ENCODE peak calls at places on chromosomes 2 and 18, in six cellular contexts. D, R, N, A, I and H are unnamed samples.

GRCh38 chr2:130393318-130393910 is 37.6 kb downstream of the PTPN18 start:
- DNase-seq in D (no peak), R (no peak), N (no peak), A (no peak), I (no peak), H (no peak)

GRCh38 chr2:85468704-85469349 is 50.3 kb downstream of the SH2D6 start:
- DNase-seq in D (peak), R (no peak), N (peak), A (peak), I (peak), H (no peak)

GRCh38 chr2:133138693-133139092 is 429.6 kb downstream of the NCKAP5 start:
- DNase-seq in D (peak), R (no peak), N (no peak), A (no peak), I (no peak), H (no peak)

GRCh38 chr2:130376433-130377293 is 20.8 kb downstream of the PTPN18 start:
- DNase-seq in D (peak), R (peak), N (no peak), A (peak), I (no peak), H (no peak)

GRCh38 chr2:44450806-44451205 is 89.1 kb downstream of the CAMKMT start:
- DNase-seq in D (no peak), R (no peak), N (no peak), A (no peak), I (no peak), H (no peak)

GRCh38 chr2:109703076-109703475 is 88.9 kb downstream of the SOWAHC start:
- DNase-seq in D (no peak), R (no peak), N (no peak), A (no peak), I (no peak), H (no peak)

GRCh38 chr2:10434885-10435419 is 13.2 kb downstream of the ODC1 start:
- DNase-seq in D (peak), R (no peak), N (peak), A (peak), I (peak), H (peak)

GRCh38 chr18:2417861-2418610 is 153.3 kb downstream of the METTL4 start:
- DNase-seq in D (no peak), R (no peak), N (no peak), A (no peak), I (no peak), H (no peak)

GRCh38 chr18:55485666-55486065 is 102.3 kb downstream of the TCF4 start:
- DNase-seq in D (no peak), R (no peak), N (no peak), A (no peak), I (no peak), H (no peak)

GRCh38 chr18:7601249-7601620 is 34.1 kb downstream of the PTPRM start:
- DNase-seq in D (peak), R (no peak), N (no peak), A (no peak), I (no peak), H (no peak)

GRCh38 chr18:56861244-56861643 is 210.1 kb downstream of the WDR7 start:
- DNase-seq in D (no peak), R (no peak), N (no peak), A (no peak), I (no peak), H (no peak)

GRCh38 chr2:26325851-26326250 is 20.1 kb upstream of the SELENOI start:
- DNase-seq in D (no peak), R (no peak), N (no peak), A (no peak), I (no peak), H (no peak)

GRCh38 chr2:218964041-218964771 is 4.7 kb downstream of the CDK5R2 start:
- DNase-seq in D (peak), R (no peak), N (peak), A (no peak), I (peak), H (no peak)
- TF ChIP-seq CTCF in D (no peak), R (no peak), N (no peak), A (no peak), I (no peak), H (no peak)

DNA sequence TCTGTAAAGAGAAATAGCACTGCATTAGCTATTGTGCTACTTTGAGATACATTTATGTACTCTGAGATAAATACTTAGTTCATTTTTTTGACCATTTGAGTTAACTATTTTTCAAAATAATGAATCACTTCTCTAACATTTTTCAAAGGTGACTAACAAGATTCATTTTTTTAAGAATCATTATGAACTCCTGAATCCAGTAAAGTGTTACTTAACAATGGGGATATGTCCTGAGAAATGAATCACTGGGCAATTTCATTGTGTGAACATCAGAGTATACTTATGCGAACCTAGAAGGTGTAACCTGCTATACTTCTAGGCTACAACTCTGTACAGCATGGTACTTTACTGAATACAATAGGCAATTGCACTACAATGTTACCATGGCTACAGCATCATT is 355.8 kb downstream of the ARL6IP6 start:
- DNase-seq in D (no peak), R (no peak), N (no peak), A (no peak), I (no peak), H (no peak)
- TF ChIP-seq REST in D (no peak), R (no peak), N (no peak), A (no peak), I (no peak), H (no peak)

DNA sequence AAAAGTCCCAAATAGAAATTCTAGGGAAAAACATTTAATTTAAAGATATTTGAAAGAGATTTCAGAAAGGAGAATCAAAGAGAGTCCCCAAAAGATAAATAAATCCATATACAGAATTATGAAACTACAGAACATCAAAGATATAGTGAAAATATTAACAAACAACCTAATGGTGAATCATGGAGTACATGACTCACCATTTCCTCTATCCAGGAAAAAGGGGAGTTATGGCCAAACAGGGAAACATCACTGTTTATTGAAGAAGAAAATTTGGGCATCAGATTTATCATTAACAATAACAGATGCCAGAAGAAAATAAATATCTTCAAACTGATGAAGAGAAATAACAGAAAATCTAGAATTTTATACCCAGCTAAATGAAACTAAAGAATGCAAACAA is 448.3 kb downstream of the CDH2 start:
- DNase-seq in D (no peak), R (no peak), N (no peak), A (no peak), I (no peak), H (no peak)
- TF ChIP-seq CTCF in D (no peak), R (no peak), N (no peak), A (no peak), I (no peak), H (no peak)

DNA sequence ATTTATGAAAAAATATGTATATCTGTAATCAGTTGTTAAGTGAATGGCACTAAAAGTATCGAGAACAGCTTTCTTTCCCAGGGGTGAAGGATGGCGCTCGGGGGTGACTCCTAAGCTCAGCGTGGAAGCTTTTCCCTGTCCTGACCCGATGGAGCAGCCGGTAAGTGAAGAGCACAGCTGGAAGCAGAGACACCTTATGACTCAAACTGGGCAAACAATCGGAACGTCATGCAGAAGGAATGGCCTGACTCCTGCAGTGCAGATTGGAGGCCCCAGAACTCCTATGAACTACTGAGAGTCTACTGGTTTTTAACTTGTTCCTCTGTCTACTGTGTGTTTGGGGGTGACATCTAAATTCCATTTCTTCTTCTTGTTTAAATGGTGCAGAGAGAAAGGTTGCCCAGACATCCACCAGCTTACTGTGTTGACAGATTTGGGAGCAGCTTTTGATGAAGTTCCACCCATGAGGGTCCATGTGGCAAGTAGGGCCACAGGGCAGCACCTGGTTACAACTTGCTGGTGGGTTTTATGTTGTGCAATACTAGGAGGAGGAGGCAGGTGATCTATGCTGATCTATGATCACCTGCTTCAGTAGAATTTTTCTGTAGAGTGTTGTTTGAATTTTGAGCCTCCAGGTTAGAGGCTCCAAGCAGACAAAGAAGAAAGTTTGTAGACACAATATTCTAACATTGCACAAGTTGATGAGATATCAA is 52.8 kb upstream of the TMEM182 start:
- DNase-seq in D (no peak), R (no peak), N (no peak), A (peak), I (peak), H (no peak)
- TF ChIP-seq REST in D (no peak), R (no peak), N (no peak), A (no peak), I (no peak), H (no peak)

DNA sequence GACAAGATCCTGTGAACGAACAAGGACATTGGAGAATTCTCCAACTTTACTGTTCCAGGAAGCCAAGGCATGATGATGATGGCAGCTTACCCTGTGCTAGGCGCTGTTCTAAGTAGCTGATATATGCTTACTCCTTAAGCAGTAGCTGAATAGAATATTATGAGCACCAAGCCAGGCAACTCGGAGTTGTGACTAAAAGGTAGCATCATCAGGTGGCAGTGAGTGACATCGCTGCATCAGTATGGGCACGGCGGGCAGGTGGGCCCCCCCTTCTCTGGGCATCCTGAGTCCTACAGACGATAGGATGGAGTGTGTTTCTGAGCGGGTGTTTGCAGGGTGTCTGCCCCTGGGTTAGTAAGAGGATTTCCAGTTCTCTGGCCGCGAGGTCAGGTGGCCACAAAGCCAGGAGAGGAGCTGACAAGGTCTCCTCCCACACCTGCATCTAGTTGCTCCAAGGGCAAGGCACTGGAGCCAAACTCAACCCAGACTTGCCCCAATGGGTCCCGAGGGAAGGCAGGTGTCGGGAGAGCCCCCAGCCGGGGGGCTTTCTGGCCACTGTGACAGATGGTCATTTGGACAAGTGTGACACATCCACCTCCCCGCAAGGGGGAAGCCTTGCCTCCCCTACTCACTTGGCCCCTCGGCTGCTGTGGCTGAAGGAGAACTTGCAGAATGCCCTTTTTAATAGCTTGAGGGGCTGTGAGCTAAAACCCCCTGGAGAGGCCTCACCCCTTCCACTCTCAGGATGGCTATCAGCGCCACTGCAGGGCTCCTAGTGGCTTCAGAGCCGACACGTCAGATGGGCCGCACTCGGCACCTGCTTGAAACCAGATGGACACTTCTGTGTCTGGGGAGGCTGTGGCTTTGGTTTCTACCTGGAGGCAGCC is 55.5 kb downstream of the CRACDL start:
- DNase-seq in D (no peak), R (no peak), N (no peak), A (no peak), I (no peak), H (no peak)
- TF ChIP-seq CTCF in D (peak), R (no peak), N (no peak), A (peak), I (no peak), H (no peak)